ENCODE peak calls at places on chromosomes 13 and 19, in four cellular contexts. Y, N, C and S are unnamed samples.

GRCh38 chr13:33310245-33311038 is 24.9 kb upstream of the STARD13 start:
- DNase-seq in Y (no peak), N (no peak), C (no peak), S (no peak)

GRCh38 chr19:50418186-50419021 is at the start of gene SPIB:
- DNase-seq in Y (no peak), N (no peak), C (no peak), S (no peak)

GRCh38 chr19:13164370-13165090 is 14.3 kb downstream of the IER2 start:
- DNase-seq in Y (peak; percentile 89), N (no peak), C (peak; percentile 89), S (peak; percentile 98)

GRCh38 chr13:51687928-51688714 is 103.9 kb downstream of the WDFY2 start:
- DNase-seq in Y (peak; percentile 32), N (no peak), C (no peak), S (no peak)

GRCh38 chr13:67063036-67063435 is 167.1 kb downstream of the PCDH9 start:
- DNase-seq in Y (no peak), N (no peak), C (no peak), S (no peak)

GRCh38 chr13:40664100-40665060 is 2.1 kb downstream of the FOXO1 start:
- DNase-seq in Y (peak; percentile 43), N (no peak), C (peak; percentile 59), S (no peak)

GRCh38 chr13:102376314-102376713 is 25.5 kb downstream of the FGF14 start:
- DNase-seq in Y (no peak), N (no peak), C (no peak), S (no peak)

GRCh38 chr19:10339380-10339960 is at the start of gene ICAM3:
- DNase-seq in Y (no peak), N (peak; percentile 43), C (peak; percentile 64), S (no peak)

GRCh38 chr19:44512326-44513298 is 12.3 kb upstream of the ZNF180 start:
- DNase-seq in Y (peak; percentile 36), N (no peak), C (peak; percentile 87), S (peak; percentile 20)

GRCh38 chr13:87671824-87672603 is 843 bp downstream of the SLITRK5 start:
- DNase-seq in Y (no peak), N (no peak), C (peak; percentile 73), S (no peak)

GRCh38 chr13:109346060-109346459 is 440.3 kb downstream of the IRS2 start:
- DNase-seq in Y (no peak), N (no peak), C (no peak), S (no peak)

GRCh38 chr13:80196756-80197155 is 144.2 kb downstream of the SPRY2 start:
- DNase-seq in Y (no peak), N (no peak), C (no peak), S (no peak)

GRCh38 chr13:102968572-102969228 is 97.5 kb downstream of the SLC10A2 start:
- DNase-seq in Y (peak; percentile 37), N (no peak), C (no peak), S (no peak)

GRCh38 chr13:37540228-37540627 is 58.3 kb downstream of the POSTN start:
- DNase-seq in Y (no peak), N (no peak), C (no peak), S (no peak)

GRCh38 chr19:24054044-24054935 is 32.7 kb upstream of the ZNF254 start:
- DNase-seq in Y (peak; percentile 66), N (no peak), C (no peak), S (no peak)

GRCh38 chr13:43094901-43095300 is 71.5 kb downstream of the DNAJC15 start:
- DNase-seq in Y (no peak), N (peak; percentile 47), C (no peak), S (no peak)

GRCh38 chr13:39035799-39036198 is 2.1 kb downstream of the PROSER1 start:
- DNase-seq in Y (no peak), N (no peak), C (no peak), S (no peak)

GRCh38 chr13:39037410-39037879 is 444 bp downstream of the PROSER1 start:
- DNase-seq in Y (no peak), N (no peak), C (no peak), S (no peak)

GRCh38 chr13:39035204-39035603 is 2.7 kb downstream of the PROSER1 start:
- DNase-seq in Y (no peak), N (no peak), C (no peak), S (no peak)

GRCh38 chr13:39037880-39038568 is at the start of the genes NHLRC3 and PROSER1:
- DNase-seq in Y (peak; percentile 84), N (peak; percentile 63), C (peak; percentile 89), S (peak; percentile 65)

GRCh38 chr13:39036212-39036611 is 1.7 kb downstream of the PROSER1 start:
- DNase-seq in Y (peak; percentile 25), N (no peak), C (no peak), S (no peak)
- TF ChIP-seq YY1 in Y (no peak), N (no peak), C (no peak), S (no peak)

GRCh38 chr19:5537870-5538269 is 29.9 kb downstream of the TINCR start:
- DNase-seq in Y (no peak), N (no peak), C (no peak), S (no peak)

GRCh38 chr19:5542665-5543064 is 25.1 kb downstream of the TINCR start:
- DNase-seq in Y (no peak), N (no peak), C (no peak), S (no peak)

GRCh38 chr19:5539431-5539833 is 28.3 kb downstream of the TINCR start:
- DNase-seq in Y (no peak), N (no peak), C (peak; percentile 60), S (peak; percentile 69)

GRCh38 chr19:5541456-5541855 is 26.3 kb downstream of the TINCR start:
- DNase-seq in Y (no peak), N (no peak), C (no peak), S (no peak)

GRCh38 chr19:5540208-5540607 is 27.5 kb downstream of the TINCR start:
- DNase-seq in Y (no peak), N (no peak), C (no peak), S (no peak)
- TF ChIP-seq SUZ12 in Y (no peak), N (no peak), C (no peak), S (no peak)

DNA sequence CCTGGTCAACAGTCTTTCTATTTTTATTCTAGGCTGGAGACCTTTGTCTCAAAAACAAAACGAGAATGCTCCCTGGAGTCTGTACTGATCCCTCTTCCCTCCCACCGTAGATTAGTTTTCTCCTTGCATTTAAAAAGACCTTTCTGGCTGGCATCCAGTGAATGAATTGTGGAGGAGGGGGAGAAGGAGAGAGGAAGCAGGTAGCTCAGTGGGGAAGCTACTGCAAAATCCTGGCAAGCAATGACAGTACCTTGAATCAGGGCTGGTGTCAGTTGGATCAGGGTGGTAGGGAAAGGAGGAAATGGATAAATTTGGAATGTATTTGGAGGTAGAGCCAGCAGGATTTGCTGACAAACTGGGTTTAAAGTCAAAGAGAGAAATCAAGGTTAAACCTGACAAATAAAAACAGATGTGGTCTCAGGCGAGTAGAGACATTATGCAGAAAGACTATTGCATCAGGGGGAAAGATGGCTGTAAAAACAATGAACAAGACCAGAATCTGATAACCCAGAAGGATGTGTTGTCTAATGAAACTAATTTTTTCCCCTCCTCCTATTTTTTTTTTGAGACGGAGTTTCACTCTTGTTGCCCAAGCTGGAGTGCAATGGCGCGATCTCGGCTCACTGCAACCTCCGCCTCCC is 3.5 kb upstream of the CYP2S1 start:
- DNase-seq in Y (no peak), N (no peak), C (no peak), S (peak; percentile 84)
- H3K27me3 ChIP-seq in Y (peaks cover 24% of the 10 kb centered on the region), N (peaks cover 2% of the 10 kb centered on the region), C (no peaks in the 10 kb centered on the region), S (no peaks in the 10 kb centered on the region)

GRCh38 chr13:25860862-25861261 is 191.0 kb downstream of the SHISA2 start:
- DNase-seq in Y (no peak), N (no peak), C (no peak), S (no peak)

GRCh38 chr13:25864936-25865335 is 186.9 kb downstream of the SHISA2 start:
- DNase-seq in Y (no peak), N (no peak), C (no peak), S (no peak)

GRCh38 chr13:25862156-25862555 is 189.7 kb downstream of the SHISA2 start:
- DNase-seq in Y (no peak), N (no peak), C (no peak), S (no peak)

GRCh38 chr13:25865391-25865790 is 186.4 kb downstream of the SHISA2 start:
- DNase-seq in Y (no peak), N (no peak), C (no peak), S (no peak)

GRCh38 chr13:25864116-25864515 is 187.7 kb downstream of the SHISA2 start:
- DNase-seq in Y (no peak), N (no peak), C (no peak), S (no peak)
- TF ChIP-seq YY1 in Y (no peak), N (no peak), C (no peak), S (no peak)

GRCh38 chr19:36916991-36917390 is 859 bp downstream of the ZNF568 start:
- DNase-seq in Y (no peak), N (no peak), C (no peak), S (no peak)
- TF ChIP-seq SUZ12 in Y (no peak), N (no peak), C (no peak), S (no peak)

GRCh38 chr13:78608705-78609463 is 5.5 kb upstream of the POU4F1 start:
- DNase-seq in Y (no peak), N (no peak), C (no peak), S (no peak)

GRCh38 chr13:78608254-78608704 is 4.9 kb upstream of the POU4F1 start:
- DNase-seq in Y (no peak), N (no peak), C (no peak), S (no peak)

GRCh38 chr13:78604782-78605611 is 1.6 kb upstream of the POU4F1 start:
- DNase-seq in Y (peak; percentile 50), N (no peak), C (peak; percentile 67), S (no peak)

GRCh38 chr13:78607409-78608253 is 4.3 kb upstream of the POU4F1 start:
- DNase-seq in Y (no peak), N (no peak), C (peak; percentile 74), S (no peak)

DNA sequence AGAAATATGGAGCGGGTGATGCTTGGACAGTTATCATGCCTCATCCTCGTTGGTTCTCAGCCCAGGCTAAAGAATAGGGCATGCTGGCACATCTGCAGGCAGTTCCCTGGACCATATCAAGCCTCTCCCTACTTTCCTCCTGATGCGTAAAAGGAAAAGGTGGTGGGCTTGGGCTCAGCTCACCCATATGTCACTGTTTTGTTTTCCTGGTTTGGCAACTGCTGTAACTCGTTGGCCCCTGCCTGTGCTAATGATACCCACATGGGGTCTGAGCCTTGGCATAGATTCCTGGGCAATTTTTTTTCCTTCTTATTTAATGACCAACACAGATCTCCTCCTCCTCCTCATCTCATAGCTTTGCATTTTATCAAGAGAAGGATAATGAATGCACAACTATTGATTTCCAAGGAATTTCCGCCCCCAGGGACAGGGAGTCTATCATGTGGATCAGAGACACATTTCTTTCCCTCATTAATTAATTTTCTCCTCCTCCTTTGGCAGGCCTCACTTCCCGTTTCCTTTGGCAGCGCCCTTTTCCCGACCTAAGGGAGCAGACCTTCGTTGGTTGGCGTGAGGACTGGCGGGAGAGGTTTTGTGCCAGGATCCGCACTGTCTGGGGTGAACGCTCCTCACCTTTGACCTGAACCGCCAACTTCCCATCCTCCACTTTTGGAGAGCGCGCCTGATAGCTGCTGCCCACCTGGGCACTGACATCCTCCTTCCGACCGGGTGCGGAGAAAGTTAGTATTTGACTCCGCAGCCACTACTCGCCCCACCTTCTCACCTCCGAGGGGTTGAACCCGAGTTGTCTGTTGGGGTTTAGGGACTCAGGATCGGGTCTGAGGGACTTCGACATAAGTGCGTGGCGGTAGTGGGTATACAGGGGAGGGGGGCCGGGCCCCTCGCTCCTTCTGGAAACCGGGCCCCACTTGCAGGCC is 3.4 kb upstream of the POU4F1 start:
- DNase-seq in Y (no peak), N (no peak), C (peak; percentile 67), S (no peak)
- H3K27me3 ChIP-seq in Y (peaks cover 77% of the 10 kb centered on the region), N (peaks cover 23% of the 10 kb centered on the region), C (peaks cover 95% of the 10 kb centered on the region), S (peaks cover 97% of the 10 kb centered on the region)